ENCODE peak calls at places on chromosomes 6 and 20, in five cellular contexts. F is hippocampal formation; M is bronchial epithelial cell; A is stimulated activated CD4-positive, alpha-beta T cell treated with anti-CD3 and anti-CD28 coated beads, Interleukin-15, amount 100 ng/mL, for 1 hour; N is endothelial cell. O is an unnamed sample.

GRCh38 chr20:9015984-9016324 is 52.9 kb upstream of the PLCB4 start:
- DNase-seq in F (no peak), A (no peak), M (peak), N (no peak), O (no peak)

GRCh38 chr6:148888853-148889252 is 142.0 kb downstream of the UST start:
- DNase-seq in N (no peak), F (peak), A (no peak), M (no peak), O (no peak)

GRCh38 chr6:126228001-126228791 is 111.7 kb upstream of the CENPW start:
- DNase-seq in A (no peak), N (no peak), M (no peak), F (no peak), O (peak)

GRCh38 chr20:22371843-22372242 is 212.5 kb downstream of the FOXA2 start:
- DNase-seq in A (no peak), M (no peak), N (no peak), F (no peak), O (no peak)

GRCh38 chr20:57698867-57699275 is 10.9 kb downstream of the PMEPA1 start:
- DNase-seq in F (no peak), A (no peak), M (peak), N (no peak), O (no peak)

GRCh38 chr6:131640100-131640499 is 3.0 kb downstream of the ENPP3 start:
- DNase-seq in F (no peak), N (no peak), A (no peak), M (no peak), O (no peak)

GRCh38 chr20:32482251-32483220 is 102.6 kb downstream of the NOL4L start:
- DNase-seq in N (peak), A (no peak), M (no peak), F (no peak), O (peak)

GRCh38 chr6:38612386-38612965 is 27.3 kb downstream of the BTBD9 start:
- DNase-seq in M (peak), F (no peak), A (no peak), N (no peak), O (no peak)

GRCh38 chr6:36692861-36693702 is 4.5 kb upstream of the RAB44 start:
- DNase-seq in M (no peak), F (no peak), A (no peak), N (no peak), O (no peak)

GRCh38 chr6:131532476-131533108 is 40.4 kb upstream of the ARG1 start:
- DNase-seq in N (no peak), A (peak), F (no peak), M (peak), O (no peak)

GRCh38 chr20:50744143-50744792 is 12.9 kb downstream of the PARD6B start:
- DNase-seq in A (no peak), N (no peak), M (peak), F (peak), O (peak)

GRCh38 chr6:137056121-137056880 is 11.5 kb upstream of the IL20RA start:
- DNase-seq in F (no peak), N (no peak), M (peak), A (no peak), O (no peak)

GRCh38 chr6:142301421-142302391 is at the start of gene ADGRG6:
- DNase-seq in A (peak), M (peak), F (no peak), N (peak), O (peak)

GRCh38 chr6:125002090-125002741 is 40.0 kb downstream of the RNF217 start:
- DNase-seq in F (no peak), N (peak), M (no peak), A (no peak), O (no peak)

GRCh38 chr6:39086294-39086693 is 28.7 kb downstream of the SAYSD1 start:
- DNase-seq in M (no peak), N (no peak), F (no peak), A (no peak), O (no peak)

GRCh38 chr6:169212897-169213813 is 40.5 kb downstream of the THBS2 start:
- DNase-seq in M (peak), N (peak), A (peak), F (peak), O (no peak)

GRCh38 chr6:34350937-34351217 is 41.6 kb downstream of the NUDT3 start:
- DNase-seq in N (no peak), F (no peak), A (no peak), M (no peak), O (no peak)

GRCh38 chr20:57505991-57506390 is 18.9 kb downstream of the CTCFL start:
- DNase-seq in M (no peak), A (no peak), F (no peak), N (no peak), O (no peak)

GRCh38 chr6:88492241-88492640 is 326.1 kb upstream of the CNR1 start:
- DNase-seq in A (no peak), F (no peak), N (no peak), M (no peak), O (no peak)

GRCh38 chr6:95576621-95577316 is 566 bp upstream of the MANEA start:
- DNase-seq in A (no peak), M (peak), N (no peak), F (peak), O (no peak)

GRCh38 chr6:167094436-167094819 is 28.5 kb upstream of the CCR6 start:
- DNase-seq in F (no peak), M (no peak), N (no peak), A (no peak), O (no peak)

GRCh38 chr6:55917756-55918415 is 42.5 kb upstream of the BMP5 start:
- DNase-seq in N (no peak), F (no peak), M (no peak), A (no peak), O (no peak)

GRCh38 chr6:143694560-143694959 is 16.8 kb downstream of the PHACTR2 start:
- DNase-seq in N (no peak), M (peak), A (no peak), F (no peak), O (no peak)

GRCh38 chr6:70369332-70369950 is 43.9 kb upstream of the FAM135A start:
- DNase-seq in N (peak), M (peak), A (peak), F (peak), O (peak)

O was measured in HEK293T.